ENCODE peak calls at places on chromosomes 13 and 19, in six cellular contexts. N, H, A, M, R and G are unnamed samples.

GRCh38 chr13:90613076-90613795 is 734.3 kb upstream of the MIR17HG start:
- DNase-seq in H (no peak), A (no peak), M (no peak), N (no peak), R (no peak), G (no peak)

GRCh38 chr13:46367622-46368327 is 19.3 kb downstream of the RUBCNL start:
- DNase-seq in N (no peak), M (no peak), H (no peak), R (no peak), A (no peak), G (no peak)

GRCh38 chr19:41726493-41726892 is 18.1 kb downstream of the CEACAM5 start:
- DNase-seq in M (no peak), A (no peak), N (no peak), R (no peak), H (no peak), G (no peak)

GRCh38 chr13:88217372-88217771 is 546.2 kb downstream of the SLITRK5 start:
- DNase-seq in M (no peak), H (no peak), R (no peak), A (no peak), N (no peak), G (no peak)

GRCh38 chr13:99178636-99179035 is 22.0 kb upstream of the UBAC2 start:
- DNase-seq in R (no peak), N (no peak), M (no peak), A (no peak), H (no peak), G (no peak)

GRCh38 chr19:6685962-6686627 is 16.1 kb upstream of the TNFSF14 start:
- DNase-seq in N (no peak), M (no peak), A (no peak), H (no peak), R (no peak), G (peak)

GRCh38 chr19:29942404-29943261 is 594 bp downstream of the URI1 start:
- DNase-seq in M (peak), A (peak), H (peak), N (peak), R (no peak), G (peak)

GRCh38 chr13:52845766-52846566 is 2.5 kb downstream of the PCDH8 start:
- DNase-seq in N (no peak), H (no peak), M (no peak), R (no peak), A (no peak), G (no peak)

GRCh38 chr13:88042489-88042888 is 371.3 kb downstream of the SLITRK5 start:
- DNase-seq in M (no peak), R (no peak), H (no peak), N (no peak), A (no peak), G (no peak)

GRCh38 chr13:109140777-109141354 is 511.5 kb downstream of the MYO16 start:
- DNase-seq in M (no peak), H (no peak), R (no peak), N (no peak), A (no peak), G (no peak)

GRCh38 chr19:2926341-2927031 is 18.3 kb downstream of the ZNF77 start:
- DNase-seq in H (no peak), R (no peak), N (no peak), A (no peak), M (no peak), G (no peak)

GRCh38 chr19:17654993-17655392 is 33.2 kb downstream of the UNC13A start:
- DNase-seq in R (no peak), M (no peak), N (no peak), A (no peak), H (no peak), G (no peak)

GRCh38 chr13:30371649-30372265 is 50.5 kb upstream of the UBE2L5 start:
- DNase-seq in M (peak), N (no peak), R (no peak), H (no peak), A (no peak), G (no peak)

GRCh38 chr13:113860051-113860471 is 3.8 kb downstream of the GAS6 start:
- DNase-seq in A (no peak), H (no peak), R (no peak), M (no peak), N (no peak), G (peak)

GRCh38 chr19:46660008-46660517 is 919 bp downstream of the DACT3 start:
- DNase-seq in A (peak), H (no peak), M (peak), R (peak), N (peak), G (no peak)

GRCh38 chr19:10292206-10292788 is 2.5 kb downstream of the ICAM5 start:
- DNase-seq in H (peak), R (no peak), N (peak), M (peak), A (peak), G (peak)

GRCh38 chr19:16070366-16070990 is 5.8 kb upstream of the TPM4 start:
- DNase-seq in H (peak), R (no peak), M (peak), N (peak), A (peak), G (peak)

GRCh38 chr19:47309038-47309437 is 623 bp upstream of the C5AR1 start:
- DNase-seq in A (no peak), N (no peak), H (no peak), M (no peak), R (no peak), G (no peak)

GRCh38 chr13:30052127-30052526 is 201.7 kb upstream of the UBL3 start:
- DNase-seq in A (no peak), N (no peak), H (no peak), R (no peak), M (no peak), G (no peak)

GRCh38 chr13:113086991-113087922 is 18.3 kb upstream of the F7 start:
- DNase-seq in M (no peak), A (peak), R (no peak), N (no peak), H (no peak), G (peak)

GRCh38 chr13:50715402-50716146 is 127.9 kb downstream of the DLEU7 start:
- DNase-seq in R (peak), M (no peak), H (no peak), A (peak), N (peak), G (no peak)

GRCh38 chr19:15282311-15282705 is 50.0 kb downstream of the BRD4 start:
- DNase-seq in M (no peak), H (no peak), A (no peak), N (no peak), R (no peak), G (no peak)

GRCh38 chr13:112053167-112053743 is 13.7 kb upstream of the SOX1 start:
- DNase-seq in A (no peak), H (no peak), N (no peak), R (no peak), M (no peak), G (no peak)

GRCh38 chr19:55178781-55179569 is 1.1 kb downstream of the SYT5 start:
- DNase-seq in H (peak), R (peak), A (no peak), N (peak), M (peak), G (peak)

GRCh38 chr19:1833540-1833939 is 14.7 kb downstream of the REXO1 start:
- DNase-seq in M (no peak), A (no peak), R (no peak), N (no peak), H (no peak), G (no peak)

GRCh38 chr13:98199480-98199879 is 22.4 kb upstream of the RNF113B start:
- DNase-seq in N (no peak), R (no peak), M (no peak), A (no peak), H (no peak), G (no peak)

GRCh38 chr19:13160557-13160956 is 10.3 kb downstream of the IER2 start:
- DNase-seq in N (no peak), R (no peak), A (no peak), M (no peak), H (no peak), G (no peak)

GRCh38 chr13:51313619-51314018 is 25.9 kb upstream of the SERPINE3 start:
- DNase-seq in M (no peak), R (no peak), A (no peak), N (no peak), H (no peak), G (no peak)

GRCh38 chr13:49214917-49215376 is 5.2 kb upstream of the MLNR start:
- DNase-seq in A (no peak), R (no peak), H (no peak), N (peak), M (no peak), G (no peak)

GRCh38 chr13:100588350-100589177 is at the start of gene GGACT:
- DNase-seq in R (peak), A (peak), M (peak), H (peak), N (peak), G (peak)

GRCh38 chr19:39542198-39542597 is 2.2 kb upstream of the EID2 start:
- DNase-seq in R (no peak), A (no peak), M (no peak), N (no peak), H (no peak), G (peak)

GRCh38 chr19:29366757-29367156 is 153.8 kb upstream of the UQCRFS1 start:
- DNase-seq in H (no peak), N (no peak), R (no peak), M (no peak), A (no peak), G (peak)

GRCh38 chr13:48258430-48258829 is 25.4 kb downstream of the ITM2B start:
- DNase-seq in N (no peak), M (no peak), A (no peak), H (no peak), R (no peak), G (no peak)

GRCh38 chr19:1651061-1651547 is 1.3 kb downstream of the TCF3 start:
- DNase-seq in H (peak), A (peak), M (peak), R (no peak), N (no peak), G (no peak)

GRCh38 chr19:20167020-20167644 is at the start of gene ZNF486:
- DNase-seq in N (peak), H (peak), M (peak), A (peak), R (peak), G (peak)